ENCODE peak calls at places on chromosomes 16 and 17, in five cellular contexts. H, X, W, O and I are unnamed samples.

GRCh38 chr17:73942668-73943415 is 260.6 kb upstream of the RPL38 start:
- DNase-seq in H (no peak), X (no peak), W (no peak), O (no peak), I (peak; percentile 80)

GRCh38 chr16:22123146-22123545 is 30.8 kb downstream of the VWA3A start:
- DNase-seq in H (no peak), X (no peak), W (no peak), O (no peak), I (no peak)

GRCh38 chr17:4101127-4101798 is 41.6 kb downstream of the ZZEF1 start:
- DNase-seq in H (peak; percentile 45), X (peak; percentile 7), W (no peak), O (no peak), I (no peak)

GRCh38 chr16:56348168-56349085 is 76.9 kb downstream of the AMFR start:
- DNase-seq in H (no peak), X (no peak), W (no peak), O (no peak), I (no peak)

GRCh38 chr16:11603331-11603750 is 16.6 kb upstream of the LITAF start:
- DNase-seq in H (no peak), X (no peak), W (no peak), O (no peak), I (no peak)

GRCh38 chr17:48426019-48426418 is 4.0 kb downstream of the SKAP1 start:
- DNase-seq in H (no peak), X (no peak), W (no peak), O (no peak), I (no peak)

GRCh38 chr17:73352261-73352660 is 40.5 kb upstream of the CDC42EP4 start:
- DNase-seq in H (no peak), X (no peak), W (no peak), O (no peak), I (no peak)

GRCh38 chr17:41917192-41917591 is 1.6 kb downstream of the ACLY start:
- DNase-seq in H (peak; percentile 19), X (peak; percentile 36), W (no peak), O (peak; percentile 42), I (no peak)

GRCh38 chr16:24257965-24258364 is 1.8 kb downstream of the CACNG3 start:
- DNase-seq in H (no peak), X (no peak), W (no peak), O (no peak), I (peak; percentile 70)

GRCh38 chr17:37885136-37885535 is 39.1 kb upstream of the TBC1D3K start:
- DNase-seq in H (no peak), X (no peak), W (no peak), O (no peak), I (no peak)

GRCh38 chr16:74623214-74623842 is 16.4 kb upstream of the GLG1 start:
- DNase-seq in H (no peak), X (no peak), W (peak; percentile 7), O (no peak), I (no peak)

GRCh38 chr16:74627506-74628220 is 20.7 kb upstream of the GLG1 start:
- DNase-seq in H (no peak), X (no peak), W (peak; percentile 23), O (no peak), I (no peak)

GRCh38 chr16:74623846-74624245 is 16.9 kb upstream of the GLG1 start:
- DNase-seq in H (no peak), X (no peak), W (peak; percentile 24), O (no peak), I (no peak)

GRCh38 chr16:74625500-74626350 is 18.8 kb upstream of the GLG1 start:
- DNase-seq in H (no peak), X (no peak), W (peak; percentile 3), O (no peak), I (no peak)

GRCh38 chr16:74626741-74627416 is 20.0 kb upstream of the GLG1 start:
- DNase-seq in H (no peak), X (no peak), W (no peak), O (no peak), I (no peak)
- H3K4me3 ChIP-seq in H (no peak overlapping the region), X (no peak overlapping the region), W (no peak overlapping the region), O (no peak overlapping the region), I (no peak overlapping the region)

GRCh38 chr17:49574283-49574892 is 1.3 kb upstream of the NXPH3 start:
- DNase-seq in H (no peak), X (no peak), W (no peak), O (no peak), I (no peak)

GRCh38 chr17:49576121-49576905 is 642 bp downstream of the NXPH3 start:
- DNase-seq in H (no peak), X (no peak), W (no peak), O (no peak), I (no peak)

GRCh38 chr17:49574945-49575523 is 637 bp upstream of the NXPH3 start:
- DNase-seq in H (no peak), X (no peak), W (no peak), O (no peak), I (no peak)

GRCh38 chr17:49576906-49577650 is 1.4 kb downstream of the NXPH3 start:
- DNase-seq in H (no peak), X (no peak), W (no peak), O (no peak), I (no peak)

GRCh38 chr17:49575524-49576120 is at the start of gene NXPH3:
- DNase-seq in H (peak; percentile 11), X (no peak), W (peak; percentile 80), O (no peak), I (no peak)
- TF ChIP-seq CTCF in H (peak; percentile 26), X (no peak), W (no peak), O (peak; percentile 22), I (peak; percentile 80)

GRCh38 chr16:55263271-55264250 is 60.4 kb upstream of the IRX6 start:
- DNase-seq in H (no peak), X (no peak), W (no peak), O (no peak), I (no peak)

GRCh38 chr16:55264949-55265348 is 59.1 kb upstream of the IRX6 start:
- DNase-seq in H (no peak), X (peak; percentile 12), W (no peak), O (peak; percentile 77), I (no peak)

GRCh38 chr16:55261301-55261700 is 62.7 kb upstream of the IRX6 start:
- DNase-seq in H (no peak), X (no peak), W (no peak), O (no peak), I (no peak)

DNA sequence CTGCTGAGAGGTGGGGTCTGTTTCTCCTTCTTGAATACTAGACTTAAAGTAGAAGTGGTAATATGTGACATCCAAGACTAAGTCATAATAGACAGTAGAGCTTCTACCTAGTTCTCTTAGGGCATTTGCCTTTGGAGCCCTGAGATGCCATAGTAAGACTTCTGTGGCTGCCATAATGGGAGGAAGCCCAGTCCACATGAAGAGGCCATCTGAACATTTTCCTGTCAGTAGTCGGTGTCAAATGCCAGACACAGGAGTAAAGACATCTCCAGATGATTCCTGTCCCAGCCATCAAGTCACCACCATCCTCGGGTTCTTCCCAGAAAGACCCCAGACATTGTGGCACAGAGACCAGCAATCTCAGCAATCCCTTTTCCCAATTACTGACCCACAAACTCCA is 58.1 kb upstream of the IRX6 start:
- DNase-seq in H (no peak), X (no peak), W (no peak), O (no peak), I (no peak)
- H3K4me3 ChIP-seq in H (no peak overlapping the region), X (no peak overlapping the region), W (no peak overlapping the region), O (no peak overlapping the region), I (no peak overlapping the region)

DNA sequence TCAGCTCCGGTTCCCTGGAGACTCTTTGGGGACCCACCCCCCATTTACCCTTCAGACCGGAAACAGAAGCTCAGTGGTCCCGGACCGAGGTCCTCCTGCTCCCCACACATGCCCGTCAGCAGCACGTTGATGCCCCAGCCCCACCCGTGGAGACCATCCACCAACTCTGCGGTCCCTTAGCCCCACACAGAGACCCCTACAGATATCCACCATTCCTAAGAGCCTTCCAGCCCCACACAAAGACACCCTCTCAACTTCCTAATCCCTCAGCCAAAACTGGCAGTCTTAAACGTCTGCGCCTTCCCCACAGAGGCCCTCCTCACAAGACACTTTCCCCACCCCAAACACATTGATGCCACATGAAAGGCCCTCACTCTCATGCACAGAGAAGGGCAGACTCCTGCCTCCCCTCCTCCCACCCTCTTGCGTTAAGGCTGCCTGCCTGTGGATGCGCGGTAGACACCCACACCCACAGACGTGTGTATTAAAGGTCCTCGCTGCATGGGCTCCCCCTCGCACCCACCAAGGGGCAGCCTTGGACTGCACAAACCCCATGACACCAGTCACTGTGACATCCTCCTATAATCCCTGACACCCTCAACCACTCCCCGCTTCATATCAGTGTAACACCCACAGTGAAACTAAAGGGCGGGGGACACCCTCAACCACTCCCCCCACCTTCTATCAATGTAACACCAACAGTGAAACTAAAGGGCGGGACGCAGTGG is 58.2 kb upstream of the RPH3AL start:
- DNase-seq in H (no peak), X (peak; percentile 2), W (no peak), O (no peak), I (no peak)
- TF ChIP-seq CTCF in H (peak; percentile 22), X (peak; percentile 19), W (no peak), O (peak; percentile 18), I (no peak)

DNA sequence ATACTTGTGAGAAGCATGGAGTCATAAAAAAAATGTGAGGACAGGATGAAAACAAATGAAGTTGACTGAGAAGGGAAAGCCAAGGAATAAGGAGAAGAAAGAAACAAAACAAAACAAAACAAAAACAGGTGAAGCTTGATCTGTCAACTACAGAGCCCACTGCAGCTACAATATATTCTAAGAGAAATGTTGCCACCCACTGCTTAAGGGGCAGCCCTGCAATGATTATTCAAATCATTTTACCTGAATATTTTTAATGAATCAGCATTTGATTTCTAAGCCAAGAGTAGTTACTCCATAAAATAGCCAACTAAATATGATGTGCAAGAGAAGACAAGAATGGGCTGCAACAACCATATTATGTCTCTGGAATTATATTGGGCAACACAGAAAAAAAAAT is 252.0 kb upstream of the KIF2B start:
- DNase-seq in H (no peak), X (no peak), W (no peak), O (no peak), I (no peak)
- H3K4me3 ChIP-seq in H (no peak overlapping the region), X (no peak overlapping the region), W (no peak overlapping the region), O (no peak overlapping the region), I (no peak overlapping the region)